ENCODE peak calls at places on chromosome 17, in nine cellular contexts. W is NCI-H2107, L is A172, B is GM23248, I is RCC 7860, H is GM20000, U is activated T-cell treated with anti-CD3 and anti-CD28 coated beads for 1 hour, X is NCI-H69, Z is nephron progenitor cell. N is an unnamed sample.

GRCh38 chr17:41863074-41863843 is 2.0 kb downstream of the KLHL11 start:
- DNase-seq in H (no peak), W (no peak), I (no peak), B (no peak), L (no peak), X (peak; percentile 29), Z (no peak), U (no peak), N (no peak)

GRCh38 chr17:48024149-48025039 is 13.2 kb downstream of the COPZ2 start:
- DNase-seq in I (peak; percentile 49), U (no peak), B (peak; percentile 83), W (no peak), L (peak; percentile 88), X (peak; percentile 89), Z (peak; percentile 41), H (peak; percentile 46), N (peak; percentile 78)

GRCh38 chr17:81608605-81609004 is 28.3 kb downstream of the NPLOC4 start:
- DNase-seq in X (no peak), U (no peak), W (no peak), B (no peak), I (no peak), Z (no peak), H (no peak), L (no peak), N (no peak)

GRCh38 chr17:48510761-48511604 is 19.8 kb downstream of the HOXB1 start:
- DNase-seq in I (no peak), L (no peak), X (no peak), W (no peak), U (no peak), B (peak; percentile 80), H (peak; percentile 61), Z (no peak), N (no peak)

GRCh38 chr17:47941998-47942490 is 673 bp downstream of the PNPO start:
- DNase-seq in B (peak; percentile 37), Z (no peak), W (no peak), I (no peak), L (no peak), U (no peak), X (peak; percentile 50), H (no peak), N (peak; percentile 65)

GRCh38 chr17:1634841-1635650 is 6.4 kb upstream of the SLC43A2 start:
- DNase-seq in L (no peak), I (no peak), Z (no peak), W (no peak), U (no peak), H (no peak), B (no peak), X (no peak), N (no peak)

GRCh38 chr17:37478187-37478586 is 11.5 kb upstream of the DUSP14 start:
- DNase-seq in I (no peak), U (no peak), X (peak; percentile 56), Z (no peak), B (peak; percentile 90), H (no peak), W (no peak), L (no peak), N (no peak)

GRCh38 chr17:10125761-10126553 is 72.4 kb downstream of the GAS7 start:
- DNase-seq in I (no peak), U (no peak), Z (no peak), W (no peak), X (no peak), H (no peak), L (no peak), B (peak; percentile 54), N (peak; percentile 25)

GRCh38 chr17:28949185-28950016 is 1.9 kb downstream of the PHF12 start:
- DNase-seq in X (peak; percentile 85), U (peak; percentile 28), H (peak; percentile 53), B (peak; percentile 89), I (no peak), Z (peak; percentile 61), L (no peak), W (peak; percentile 36), N (peak; percentile 89)

GRCh38 chr17:40303009-40303657 is 5.8 kb upstream of the RARA start:
- DNase-seq in I (peak; percentile 28), L (no peak), W (no peak), B (peak; percentile 81), U (no peak), Z (no peak), H (peak; percentile 57), X (peak; percentile 47), N (peak; percentile 81)

GRCh38 chr17:41777579-41778188 is 8.8 kb downstream of the JUP start:
- DNase-seq in W (no peak), U (no peak), L (peak; percentile 95), X (peak; percentile 97), I (peak; percentile 72), Z (no peak), B (peak; percentile 56), H (no peak), N (no peak)

GRCh38 chr17:3956558-3956957 is 7.7 kb downstream of the ATP2A3 start:
- DNase-seq in W (no peak), Z (no peak), I (no peak), L (no peak), B (no peak), H (no peak), X (no peak), U (no peak), N (peak; percentile 86)